ENCODE peak calls at places on chromosome 21, in four cellular contexts. One of them, this sample, is unnamed.

GRCh38 chr21:43985690-43986251 is 26.3 kb upstream of the TRAPPC10 start:
- ATAC-seq in upper lobe of left lung: no peak
- ATAC-seq in heart left ventricle: no peak
- ATAC-seq in A549: no peak
- ATAC-seq in this sample: no peak

GRCh38 chr21:21851205-21851604 is 853.0 kb downstream of the NCAM2 start:
- ATAC-seq in heart left ventricle: no peak
- ATAC-seq in upper lobe of left lung: no peak
- ATAC-seq in A549: no peak
- ATAC-seq in this sample: no peak

GRCh38 chr21:17231124-17231523 is 281.7 kb upstream of the CXADR start:
- ATAC-seq in A549: no peak
- ATAC-seq in upper lobe of left lung: no peak
- ATAC-seq in heart left ventricle: no peak
- ATAC-seq in this sample: no peak

GRCh38 chr21:43968410-43969114 is 43.5 kb upstream of the TRAPPC10 start:
- ATAC-seq in upper lobe of left lung: no peak
- ATAC-seq in heart left ventricle: no peak
- ATAC-seq in A549: no peak
- ATAC-seq in this sample: no peak

GRCh38 chr21:16084776-16085364 is 355.1 kb downstream of the USP25 start:
- ATAC-seq in heart left ventricle: peak
- ATAC-seq in A549: no peak
- ATAC-seq in upper lobe of left lung: peak
- ATAC-seq in this sample: peak

GRCh38 chr21:43341349-43342163 is 85.4 kb downstream of the SIK1 start:
- ATAC-seq in heart left ventricle: peak
- ATAC-seq in A549: peak
- ATAC-seq in upper lobe of left lung: no peak
- ATAC-seq in this sample: no peak

GRCh38 chr21:30101967-30102366 is 64.6 kb downstream of the CLDN17 start:
- ATAC-seq in heart left ventricle: no peak
- ATAC-seq in A549: no peak
- ATAC-seq in upper lobe of left lung: no peak
- ATAC-seq in this sample: no peak

GRCh38 chr21:42047821-42048613 is 23.1 kb upstream of the UMODL1 start:
- ATAC-seq in A549: no peak
- ATAC-seq in heart left ventricle: peak
- ATAC-seq in upper lobe of left lung: peak
- ATAC-seq in this sample: peak

GRCh38 chr21:43754948-43755781 is 20.9 kb downstream of the CSTB start:
- ATAC-seq in heart left ventricle: peak
- ATAC-seq in A549: peak
- ATAC-seq in upper lobe of left lung: no peak
- ATAC-seq in this sample: no peak

GRCh38 chr21:41648591-41649031 is 118.2 kb downstream of the RIPK4 start:
- ATAC-seq in A549: no peak
- ATAC-seq in upper lobe of left lung: peak
- ATAC-seq in heart left ventricle: peak
- ATAC-seq in this sample: no peak

GRCh38 chr21:43779660-43780059 is 3.6 kb upstream of the CSTB start:
- ATAC-seq in upper lobe of left lung: no peak
- ATAC-seq in heart left ventricle: no peak
- ATAC-seq in A549: no peak
- ATAC-seq in this sample: no peak

GRCh38 chr21:31668651-31669491 is 9.4 kb downstream of the SOD1 start:
- ATAC-seq in A549: no peak
- ATAC-seq in heart left ventricle: no peak
- ATAC-seq in upper lobe of left lung: no peak
- ATAC-seq in this sample: no peak

GRCh38 chr21:27190601-27191000 is 223.7 kb upstream of the ADAMTS5 start:
- ATAC-seq in heart left ventricle: no peak
- ATAC-seq in A549: no peak
- ATAC-seq in upper lobe of left lung: no peak
- ATAC-seq in this sample: no peak

GRCh38 chr21:42125571-42126544 is 54.7 kb downstream of the UMODL1 start:
- ATAC-seq in A549: peak
- ATAC-seq in upper lobe of left lung: peak
- ATAC-seq in heart left ventricle: no peak
- ATAC-seq in this sample: no peak

GRCh38 chr21:31656199-31657095 is 3.0 kb upstream of the SOD1 start:
- ATAC-seq in A549: no peak
- ATAC-seq in heart left ventricle: no peak
- ATAC-seq in upper lobe of left lung: no peak
- ATAC-seq in this sample: no peak

GRCh38 chr21:30097791-30098190 is 68.8 kb downstream of the CLDN17 start:
- ATAC-seq in upper lobe of left lung: no peak
- ATAC-seq in A549: no peak
- ATAC-seq in heart left ventricle: no peak
- ATAC-seq in this sample: no peak

GRCh38 chr21:29647353-29647781 is 292.4 kb downstream of the GRIK1 start:
- ATAC-seq in upper lobe of left lung: no peak
- ATAC-seq in A549: no peak
- ATAC-seq in heart left ventricle: no peak
- ATAC-seq in this sample: no peak

GRCh38 chr21:41640756-41641509 is 125.9 kb downstream of the RIPK4 start:
- ATAC-seq in upper lobe of left lung: peak
- ATAC-seq in heart left ventricle: peak
- ATAC-seq in A549: peak
- ATAC-seq in this sample: peak

GRCh38 chr21:41605178-41605933 is 97.4 kb upstream of the TMPRSS2 start:
- ATAC-seq in upper lobe of left lung: no peak
- ATAC-seq in heart left ventricle: no peak
- ATAC-seq in A549: no peak
- ATAC-seq in this sample: no peak

GRCh38 chr21:28111151-28111619 is 881.5 kb downstream of the LTN1 start:
- ATAC-seq in upper lobe of left lung: peak
- ATAC-seq in A549: no peak
- ATAC-seq in heart left ventricle: peak
- ATAC-seq in this sample: peak

GRCh38 chr21:18164933-18165332 is 79.7 kb upstream of the CHODL start:
- ATAC-seq in upper lobe of left lung: no peak
- ATAC-seq in A549: no peak
- ATAC-seq in heart left ventricle: peak
- ATAC-seq in this sample: no peak

GRCh38 chr21:29164330-29164942 is 34.0 kb downstream of the MAP3K7CL start:
- ATAC-seq in heart left ventricle: peak
- ATAC-seq in A549: peak
- ATAC-seq in upper lobe of left lung: peak
- ATAC-seq in this sample: peak

GRCh38 chr21:41832230-41833137 is 46.7 kb downstream of the PRDM15 start:
- ATAC-seq in A549: no peak
- ATAC-seq in upper lobe of left lung: no peak
- ATAC-seq in heart left ventricle: no peak
- ATAC-seq in this sample: no peak

GRCh38 chr21:39756285-39756684 is 11.3 kb downstream of the IGSF5 start:
- ATAC-seq in upper lobe of left lung: no peak
- ATAC-seq in heart left ventricle: no peak
- ATAC-seq in A549: no peak
- ATAC-seq in this sample: no peak

GRCh38 chr21:27700974-27701614 is 734.2 kb upstream of the ADAMTS5 start:
- ATAC-seq in upper lobe of left lung: peak
- ATAC-seq in heart left ventricle: peak
- ATAC-seq in A549: no peak
- ATAC-seq in this sample: peak

GRCh38 chr21:42939581-42940413 is 14.4 kb upstream of the ERVH48-1 start:
- ATAC-seq in upper lobe of left lung: peak
- ATAC-seq in heart left ventricle: peak
- ATAC-seq in A549: peak
- ATAC-seq in this sample: peak

GRCh38 chr21:26969971-26970725 is 3.3 kb upstream of the ADAMTS5 start:
- ATAC-seq in upper lobe of left lung: no peak
- ATAC-seq in A549: no peak
- ATAC-seq in heart left ventricle: no peak
- ATAC-seq in this sample: no peak

GRCh38 chr21:14520535-14520934 is 25.6 kb downstream of the SAMSN1 start:
- ATAC-seq in upper lobe of left lung: peak
- ATAC-seq in heart left ventricle: no peak
- ATAC-seq in A549: no peak
- ATAC-seq in this sample: no peak

GRCh38 chr21:26920055-26920454 is 46.8 kb downstream of the ADAMTS5 start:
- ATAC-seq in heart left ventricle: no peak
- ATAC-seq in A549: no peak
- ATAC-seq in upper lobe of left lung: no peak
- ATAC-seq in this sample: peak

GRCh38 chr21:46409641-46410406 is 48.9 kb upstream of the DIP2A start:
- ATAC-seq in upper lobe of left lung: no peak
- ATAC-seq in A549: no peak
- ATAC-seq in heart left ventricle: no peak
- ATAC-seq in this sample: no peak

GRCh38 chr21:22796147-22796546 is 1797.9 kb downstream of the NCAM2 start:
- ATAC-seq in heart left ventricle: no peak
- ATAC-seq in A549: no peak
- ATAC-seq in upper lobe of left lung: no peak
- ATAC-seq in this sample: no peak

GRCh38 chr21:14482165-14482564 is 64.0 kb downstream of the SAMSN1 start:
- ATAC-seq in heart left ventricle: peak
- ATAC-seq in upper lobe of left lung: peak
- ATAC-seq in A549: no peak
- ATAC-seq in this sample: peak

GRCh38 chr21:42411197-42411869 is 7.6 kb downstream of the UBASH3A start:
- ATAC-seq in heart left ventricle: no peak
- ATAC-seq in upper lobe of left lung: no peak
- ATAC-seq in A549: no peak
- ATAC-seq in this sample: no peak

GRCh38 chr21:31248598-31248997 is 95.5 kb downstream of the TIAM1 start:
- ATAC-seq in heart left ventricle: no peak
- ATAC-seq in upper lobe of left lung: no peak
- ATAC-seq in A549: no peak
- ATAC-seq in this sample: no peak

GRCh38 chr21:38668501-38668900 is 137.2 kb upstream of the ETS2 start:
- ATAC-seq in heart left ventricle: no peak
- ATAC-seq in upper lobe of left lung: no peak
- ATAC-seq in A549: no peak
- ATAC-seq in this sample: no peak
- H3K27ac ChIP-seq in heart left ventricle: no peak
- H3K27ac ChIP-seq in upper lobe of left lung: no peak
- H3K27ac ChIP-seq in A549: no peak
- H3K27ac ChIP-seq in this sample: no peak

GRCh38 chr21:25550352-25550751 is 56.9 kb downstream of the MRPL39 start:
- ATAC-seq in heart left ventricle: no peak
- ATAC-seq in A549: no peak
- ATAC-seq in upper lobe of left lung: no peak
- ATAC-seq in this sample: no peak

GRCh38 chr21:25550805-25551204 is 56.5 kb downstream of the MRPL39 start:
- ATAC-seq in upper lobe of left lung: no peak
- ATAC-seq in A549: no peak
- ATAC-seq in heart left ventricle: no peak
- ATAC-seq in this sample: no peak

GRCh38 chr21:25552856-25553255 is 54.4 kb downstream of the MRPL39 start:
- ATAC-seq in heart left ventricle: no peak
- ATAC-seq in upper lobe of left lung: no peak
- ATAC-seq in A549: no peak
- ATAC-seq in this sample: no peak

GRCh38 chr21:25555492-25555891 is 51.8 kb downstream of the MRPL39 start:
- ATAC-seq in upper lobe of left lung: no peak
- ATAC-seq in heart left ventricle: no peak
- ATAC-seq in A549: no peak
- ATAC-seq in this sample: no peak

GRCh38 chr21:25551548-25551947 is 55.7 kb downstream of the MRPL39 start:
- ATAC-seq in upper lobe of left lung: no peak
- ATAC-seq in A549: no peak
- ATAC-seq in heart left ventricle: no peak
- ATAC-seq in this sample: no peak
- TF ChIP-seq POLR2A in upper lobe of left lung: no peak
- TF ChIP-seq POLR2A in A549: no peak
- TF ChIP-seq POLR2A in heart left ventricle: no peak
- TF ChIP-seq POLR2A in this sample: no peak

GRCh38 chr21:34593423-34593822 is 21.5 kb downstream of the RCAN1 start:
- ATAC-seq in A549: no peak
- ATAC-seq in upper lobe of left lung: no peak
- ATAC-seq in heart left ventricle: no peak
- ATAC-seq in this sample: no peak

GRCh38 chr21:34593954-34594531 is 20.9 kb downstream of the RCAN1 start:
- ATAC-seq in upper lobe of left lung: no peak
- ATAC-seq in heart left ventricle: no peak
- ATAC-seq in A549: no peak
- ATAC-seq in this sample: peak

GRCh38 chr21:34594566-34595234 is 20.2 kb downstream of the RCAN1 start:
- ATAC-seq in upper lobe of left lung: no peak
- ATAC-seq in A549: no peak
- ATAC-seq in heart left ventricle: no peak
- ATAC-seq in this sample: no peak

GRCh38 chr21:34596561-34597271 is 18.2 kb downstream of the RCAN1 start:
- ATAC-seq in upper lobe of left lung: no peak
- ATAC-seq in heart left ventricle: no peak
- ATAC-seq in A549: no peak
- ATAC-seq in this sample: no peak

DNA sequence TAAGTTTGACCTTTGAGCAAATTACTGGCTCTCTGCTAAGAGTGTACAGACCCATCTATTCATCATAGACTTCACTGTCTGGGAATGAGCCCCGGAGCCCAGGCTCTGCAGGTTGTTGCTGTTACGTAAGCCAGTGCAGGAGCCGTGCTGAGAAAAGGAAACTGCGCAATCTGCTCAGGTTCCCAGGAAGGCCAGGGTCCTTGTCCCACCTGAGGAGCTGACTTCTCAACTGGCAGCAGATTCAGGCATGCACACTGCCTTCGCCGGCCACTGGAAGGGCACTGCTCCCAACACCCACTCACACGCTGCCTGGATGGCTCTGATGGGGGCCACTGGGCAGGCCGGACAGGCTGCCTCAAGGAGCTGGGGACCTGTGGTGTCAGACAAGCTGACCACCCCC is 19.5 kb downstream of the RCAN1 start:
- ATAC-seq in A549: no peak
- ATAC-seq in upper lobe of left lung: no peak
- ATAC-seq in heart left ventricle: no peak
- ATAC-seq in this sample: peak
- H3K27ac ChIP-seq in A549: no peak
- H3K27ac ChIP-seq in upper lobe of left lung: no peak
- H3K27ac ChIP-seq in heart left ventricle: peak
- H3K27ac ChIP-seq in this sample: peak

GRCh38 chr21:45372732-45373355 is 32.1 kb upstream of the COL18A1 start:
- ATAC-seq in A549: no peak
- ATAC-seq in heart left ventricle: no peak
- ATAC-seq in upper lobe of left lung: no peak
- ATAC-seq in this sample: no peak
- TF ChIP-seq POLR2A in A549: no peak
- TF ChIP-seq POLR2A in heart left ventricle: no peak
- TF ChIP-seq POLR2A in upper lobe of left lung: no peak
- TF ChIP-seq POLR2A in this sample: no peak

DNA sequence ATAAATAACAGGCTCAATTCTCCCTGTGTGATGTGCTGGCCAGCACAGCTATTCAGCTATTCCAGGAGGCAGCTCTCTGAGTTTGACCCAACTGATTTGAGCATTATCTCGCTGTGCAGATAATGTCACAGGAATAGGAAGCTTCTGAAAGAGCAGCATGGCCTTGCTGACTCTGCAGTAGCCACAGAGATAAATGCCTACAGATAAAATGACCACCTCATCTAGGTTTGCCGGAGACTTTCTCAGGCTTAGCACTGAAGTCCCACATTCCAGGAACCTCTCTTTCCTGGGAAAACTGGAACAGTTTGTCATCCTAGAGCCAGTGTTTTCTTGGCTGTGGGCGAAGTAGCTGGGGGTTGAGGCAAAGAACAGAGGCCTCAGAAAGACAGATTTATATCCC is 98.9 kb downstream of the MRPL39 start:
- ATAC-seq in heart left ventricle: no peak
- ATAC-seq in A549: no peak
- ATAC-seq in upper lobe of left lung: no peak
- ATAC-seq in this sample: no peak
- H3K27ac ChIP-seq in heart left ventricle: no peak
- H3K27ac ChIP-seq in A549: no peak
- H3K27ac ChIP-seq in upper lobe of left lung: no peak
- H3K27ac ChIP-seq in this sample: no peak

This sample was measured in gastroesophageal sphincter.